ENCODE peak calls at places on chromosomes 7 and 10, in five cellular contexts. One of them, this sample, is unnamed.

GRCh38 chr7:72405389-72405788 is 6.7 kb downstream of the CALN1 start:
- DNase-seq in COR-L47: no peak
- DNase-seq in stimulated activated CD8-positive, alpha-beta memory T cell treated with anti-CD3 and anti-CD28 coated beads, Interleukin-4, amount 100 ng/mL, for 4 hours: no peak
- DNase-seq in GM10248: no peak
- DNase-seq in AG08396: no peak
- DNase-seq in this sample: no peak

GRCh38 chr7:123070702-123071286 is 75.3 kb upstream of the TAS2R16 start:
- DNase-seq in GM10248: peak; percentile 22
- DNase-seq in stimulated activated CD8-positive, alpha-beta memory T cell treated with anti-CD3 and anti-CD28 coated beads, Interleukin-4, amount 100 ng/mL, for 4 hours: no peak
- DNase-seq in AG08396: no peak
- DNase-seq in COR-L47: no peak
- DNase-seq in this sample: no peak

GRCh38 chr10:78830062-78830974 is 238.4 kb upstream of the ZMIZ1 start:
- DNase-seq in COR-L47: no peak
- DNase-seq in GM10248: no peak
- DNase-seq in stimulated activated CD8-positive, alpha-beta memory T cell treated with anti-CD3 and anti-CD28 coated beads, Interleukin-4, amount 100 ng/mL, for 4 hours: no peak
- DNase-seq in AG08396: no peak
- DNase-seq in this sample: no peak

GRCh38 chr7:157566631-157567006 is 229.8 kb downstream of the DNAJB6 start:
- DNase-seq in stimulated activated CD8-positive, alpha-beta memory T cell treated with anti-CD3 and anti-CD28 coated beads, Interleukin-4, amount 100 ng/mL, for 4 hours: no peak
- DNase-seq in AG08396: no peak
- DNase-seq in COR-L47: no peak
- DNase-seq in GM10248: no peak
- DNase-seq in this sample: no peak

GRCh38 chr10:120184547-120185337 is 272.3 kb upstream of the PLPP4 start:
- DNase-seq in AG08396: no peak
- DNase-seq in GM10248: no peak
- DNase-seq in COR-L47: peak; percentile 35
- DNase-seq in stimulated activated CD8-positive, alpha-beta memory T cell treated with anti-CD3 and anti-CD28 coated beads, Interleukin-4, amount 100 ng/mL, for 4 hours: no peak
- DNase-seq in this sample: no peak

GRCh38 chr10:102726274-102726673 is 11.8 kb downstream of the SFXN2 start:
- DNase-seq in AG08396: peak; percentile 39
- DNase-seq in COR-L47: no peak
- DNase-seq in GM10248: no peak
- DNase-seq in stimulated activated CD8-positive, alpha-beta memory T cell treated with anti-CD3 and anti-CD28 coated beads, Interleukin-4, amount 100 ng/mL, for 4 hours: no peak
- DNase-seq in this sample: no peak

GRCh38 chr10:114520453-114520852 is 116.2 kb upstream of the AFAP1L2 start:
- DNase-seq in COR-L47: no peak
- DNase-seq in AG08396: peak; percentile 67
- DNase-seq in GM10248: no peak
- DNase-seq in stimulated activated CD8-positive, alpha-beta memory T cell treated with anti-CD3 and anti-CD28 coated beads, Interleukin-4, amount 100 ng/mL, for 4 hours: no peak
- DNase-seq in this sample: no peak

GRCh38 chr7:121366852-121367431 is 29.2 kb downstream of the FAM3C start:
- DNase-seq in stimulated activated CD8-positive, alpha-beta memory T cell treated with anti-CD3 and anti-CD28 coated beads, Interleukin-4, amount 100 ng/mL, for 4 hours: no peak
- DNase-seq in COR-L47: no peak
- DNase-seq in GM10248: peak; percentile 28
- DNase-seq in AG08396: peak; percentile 17
- DNase-seq in this sample: peak; percentile 36

GRCh38 chr10:1194161-1194560 is 138.0 kb downstream of the WDR37 start:
- DNase-seq in AG08396: no peak
- DNase-seq in GM10248: no peak
- DNase-seq in COR-L47: no peak
- DNase-seq in stimulated activated CD8-positive, alpha-beta memory T cell treated with anti-CD3 and anti-CD28 coated beads, Interleukin-4, amount 100 ng/mL, for 4 hours: no peak
- DNase-seq in this sample: no peak

GRCh38 chr7:127887096-127887495 is 144.1 kb downstream of the LRRC4 start:
- DNase-seq in AG08396: no peak
- DNase-seq in GM10248: no peak
- DNase-seq in stimulated activated CD8-positive, alpha-beta memory T cell treated with anti-CD3 and anti-CD28 coated beads, Interleukin-4, amount 100 ng/mL, for 4 hours: no peak
- DNase-seq in COR-L47: no peak
- DNase-seq in this sample: no peak

GRCh38 chr7:1693991-1694524 is 24.0 kb downstream of the ELFN1 start:
- DNase-seq in stimulated activated CD8-positive, alpha-beta memory T cell treated with anti-CD3 and anti-CD28 coated beads, Interleukin-4, amount 100 ng/mL, for 4 hours: no peak
- DNase-seq in AG08396: no peak
- DNase-seq in GM10248: no peak
- DNase-seq in COR-L47: no peak
- DNase-seq in this sample: no peak

GRCh38 chr10:127349737-127350136 is 153.3 kb upstream of the INSYN2A start:
- DNase-seq in AG08396: no peak
- DNase-seq in stimulated activated CD8-positive, alpha-beta memory T cell treated with anti-CD3 and anti-CD28 coated beads, Interleukin-4, amount 100 ng/mL, for 4 hours: no peak
- DNase-seq in COR-L47: no peak
- DNase-seq in GM10248: no peak
- DNase-seq in this sample: no peak

GRCh38 chr7:12136545-12136944 is 74.5 kb upstream of the TMEM106B start:
- DNase-seq in GM10248: no peak
- DNase-seq in AG08396: no peak
- DNase-seq in stimulated activated CD8-positive, alpha-beta memory T cell treated with anti-CD3 and anti-CD28 coated beads, Interleukin-4, amount 100 ng/mL, for 4 hours: no peak
- DNase-seq in COR-L47: no peak
- DNase-seq in this sample: no peak

GRCh38 chr10:89975716-89976243 is 274.4 kb downstream of the KIF20B start:
- DNase-seq in GM10248: no peak
- DNase-seq in COR-L47: no peak
- DNase-seq in AG08396: no peak
- DNase-seq in stimulated activated CD8-positive, alpha-beta memory T cell treated with anti-CD3 and anti-CD28 coated beads, Interleukin-4, amount 100 ng/mL, for 4 hours: no peak
- DNase-seq in this sample: no peak

GRCh38 chr7:135509839-135510602 is at the start of gene CNOT4:
- DNase-seq in COR-L47: peak; percentile 94
- DNase-seq in stimulated activated CD8-positive, alpha-beta memory T cell treated with anti-CD3 and anti-CD28 coated beads, Interleukin-4, amount 100 ng/mL, for 4 hours: peak; percentile 88
- DNase-seq in AG08396: peak; percentile 95
- DNase-seq in GM10248: peak; percentile 95
- DNase-seq in this sample: peak; percentile 91

GRCh38 chr10:29955308-29955935 is 104.0 kb downstream of the JCAD start:
- DNase-seq in GM10248: no peak
- DNase-seq in stimulated activated CD8-positive, alpha-beta memory T cell treated with anti-CD3 and anti-CD28 coated beads, Interleukin-4, amount 100 ng/mL, for 4 hours: no peak
- DNase-seq in AG08396: no peak
- DNase-seq in COR-L47: no peak
- DNase-seq in this sample: no peak

GRCh38 chr10:30439931-30440330 is 5.9 kb downstream of the MAP3K8 start:
- DNase-seq in COR-L47: no peak
- DNase-seq in stimulated activated CD8-positive, alpha-beta memory T cell treated with anti-CD3 and anti-CD28 coated beads, Interleukin-4, amount 100 ng/mL, for 4 hours: no peak
- DNase-seq in AG08396: no peak
- DNase-seq in GM10248: no peak
- DNase-seq in this sample: no peak

GRCh38 chr10:70599319-70599718 is 3.2 kb downstream of the PRF1 start:
- DNase-seq in AG08396: no peak
- DNase-seq in stimulated activated CD8-positive, alpha-beta memory T cell treated with anti-CD3 and anti-CD28 coated beads, Interleukin-4, amount 100 ng/mL, for 4 hours: no peak
- DNase-seq in COR-L47: no peak
- DNase-seq in GM10248: no peak
- DNase-seq in this sample: no peak

GRCh38 chr10:58967551-58968418 is 208.7 kb upstream of the PHYHIPL start:
- DNase-seq in stimulated activated CD8-positive, alpha-beta memory T cell treated with anti-CD3 and anti-CD28 coated beads, Interleukin-4, amount 100 ng/mL, for 4 hours: no peak
- DNase-seq in COR-L47: peak; percentile 70
- DNase-seq in GM10248: peak; percentile 18
- DNase-seq in AG08396: no peak
- DNase-seq in this sample: no peak

GRCh38 chr7:47635091-47636090 is 53.5 kb upstream of the TNS3 start:
- DNase-seq in GM10248: no peak
- DNase-seq in AG08396: peak; percentile 49
- DNase-seq in COR-L47: peak; percentile 70
- DNase-seq in stimulated activated CD8-positive, alpha-beta memory T cell treated with anti-CD3 and anti-CD28 coated beads, Interleukin-4, amount 100 ng/mL, for 4 hours: no peak
- DNase-seq in this sample: no peak

GRCh38 chr7:116543664-116544063 is 18.8 kb downstream of the CAV1 start:
- DNase-seq in stimulated activated CD8-positive, alpha-beta memory T cell treated with anti-CD3 and anti-CD28 coated beads, Interleukin-4, amount 100 ng/mL, for 4 hours: no peak
- DNase-seq in GM10248: no peak
- DNase-seq in COR-L47: no peak
- DNase-seq in AG08396: peak; percentile 23
- DNase-seq in this sample: no peak

GRCh38 chr7:150780249-150780648 is 19.9 kb downstream of the TMEM176B start:
- DNase-seq in stimulated activated CD8-positive, alpha-beta memory T cell treated with anti-CD3 and anti-CD28 coated beads, Interleukin-4, amount 100 ng/mL, for 4 hours: no peak
- DNase-seq in AG08396: no peak
- DNase-seq in COR-L47: no peak
- DNase-seq in GM10248: no peak
- DNase-seq in this sample: no peak

GRCh38 chr10:3779146-3779707 is 5.8 kb downstream of the KLF6 start:
- DNase-seq in GM10248: no peak
- DNase-seq in stimulated activated CD8-positive, alpha-beta memory T cell treated with anti-CD3 and anti-CD28 coated beads, Interleukin-4, amount 100 ng/mL, for 4 hours: no peak
- DNase-seq in COR-L47: no peak
- DNase-seq in AG08396: no peak
- DNase-seq in this sample: peak; percentile 28

GRCh38 chr7:43211276-43211675 is 98.8 kb downstream of the HECW1 start:
- DNase-seq in GM10248: no peak
- DNase-seq in stimulated activated CD8-positive, alpha-beta memory T cell treated with anti-CD3 and anti-CD28 coated beads, Interleukin-4, amount 100 ng/mL, for 4 hours: no peak
- DNase-seq in AG08396: no peak
- DNase-seq in COR-L47: no peak
- DNase-seq in this sample: no peak

GRCh38 chr7:127287133-127287532 is 34.4 kb upstream of the GRM8 start:
- DNase-seq in AG08396: no peak
- DNase-seq in GM10248: no peak
- DNase-seq in stimulated activated CD8-positive, alpha-beta memory T cell treated with anti-CD3 and anti-CD28 coated beads, Interleukin-4, amount 100 ng/mL, for 4 hours: no peak
- DNase-seq in COR-L47: no peak
- DNase-seq in this sample: no peak

GRCh38 chr7:50347693-50348092 is 43.2 kb downstream of the IKZF1 start:
- DNase-seq in stimulated activated CD8-positive, alpha-beta memory T cell treated with anti-CD3 and anti-CD28 coated beads, Interleukin-4, amount 100 ng/mL, for 4 hours: no peak
- DNase-seq in AG08396: no peak
- DNase-seq in GM10248: no peak
- DNase-seq in COR-L47: no peak
- DNase-seq in this sample: no peak

GRCh38 chr10:83301732-83302131 is 837.6 kb upstream of the GHITM start:
- DNase-seq in COR-L47: no peak
- DNase-seq in AG08396: no peak
- DNase-seq in stimulated activated CD8-positive, alpha-beta memory T cell treated with anti-CD3 and anti-CD28 coated beads, Interleukin-4, amount 100 ng/mL, for 4 hours: no peak
- DNase-seq in GM10248: no peak
- DNase-seq in this sample: no peak

GRCh38 chr10:76649723-76650127 is 987.9 kb downstream of the KCNMA1 start:
- DNase-seq in COR-L47: no peak
- DNase-seq in stimulated activated CD8-positive, alpha-beta memory T cell treated with anti-CD3 and anti-CD28 coated beads, Interleukin-4, amount 100 ng/mL, for 4 hours: no peak
- DNase-seq in GM10248: no peak
- DNase-seq in AG08396: peak; percentile 36
- DNase-seq in this sample: no peak

GRCh38 chr10:50653142-50653541 is 29.4 kb upstream of the SGMS1 start:
- DNase-seq in AG08396: peak; percentile 34
- DNase-seq in COR-L47: no peak
- DNase-seq in stimulated activated CD8-positive, alpha-beta memory T cell treated with anti-CD3 and anti-CD28 coated beads, Interleukin-4, amount 100 ng/mL, for 4 hours: no peak
- DNase-seq in GM10248: no peak
- DNase-seq in this sample: peak; percentile 18

GRCh38 chr10:119049777-119050176 is 20.3 kb downstream of the NANOS1 start:
- DNase-seq in COR-L47: no peak
- DNase-seq in stimulated activated CD8-positive, alpha-beta memory T cell treated with anti-CD3 and anti-CD28 coated beads, Interleukin-4, amount 100 ng/mL, for 4 hours: no peak
- DNase-seq in AG08396: no peak
- DNase-seq in GM10248: no peak
- DNase-seq in this sample: no peak

GRCh38 chr7:31702354-31702753 is 15.3 kb downstream of the PPP1R17 start:
- DNase-seq in COR-L47: no peak
- DNase-seq in GM10248: no peak
- DNase-seq in stimulated activated CD8-positive, alpha-beta memory T cell treated with anti-CD3 and anti-CD28 coated beads, Interleukin-4, amount 100 ng/mL, for 4 hours: no peak
- DNase-seq in AG08396: no peak
- DNase-seq in this sample: no peak

GRCh38 chr10:665579-666091 is 23.8 kb downstream of the DIP2C start:
- DNase-seq in COR-L47: no peak
- DNase-seq in stimulated activated CD8-positive, alpha-beta memory T cell treated with anti-CD3 and anti-CD28 coated beads, Interleukin-4, amount 100 ng/mL, for 4 hours: no peak
- DNase-seq in GM10248: no peak
- DNase-seq in AG08396: peak; percentile 87
- DNase-seq in this sample: no peak

GRCh38 chr10:86553213-86553612 is 31.6 kb upstream of the WAPL start:
- DNase-seq in GM10248: no peak
- DNase-seq in stimulated activated CD8-positive, alpha-beta memory T cell treated with anti-CD3 and anti-CD28 coated beads, Interleukin-4, amount 100 ng/mL, for 4 hours: no peak
- DNase-seq in AG08396: no peak
- DNase-seq in COR-L47: no peak
- DNase-seq in this sample: no peak

GRCh38 chr7:17212188-17212587 is 86.3 kb upstream of the AHR start:
- DNase-seq in AG08396: no peak
- DNase-seq in COR-L47: no peak
- DNase-seq in GM10248: no peak
- DNase-seq in stimulated activated CD8-positive, alpha-beta memory T cell treated with anti-CD3 and anti-CD28 coated beads, Interleukin-4, amount 100 ng/mL, for 4 hours: no peak
- DNase-seq in this sample: no peak

GRCh38 chr7:21972397-21972784 is 26.7 kb upstream of the CDCA7L start:
- DNase-seq in GM10248: no peak
- DNase-seq in COR-L47: no peak
- DNase-seq in AG08396: no peak
- DNase-seq in stimulated activated CD8-positive, alpha-beta memory T cell treated with anti-CD3 and anti-CD28 coated beads, Interleukin-4, amount 100 ng/mL, for 4 hours: no peak
- DNase-seq in this sample: no peak